ENCODE peak calls at places on chromosomes 3 and 15, in nine cellular contexts. S, C, V, Q, Y, T, F, B and N are unnamed samples.

GRCh38 chr15:100985401-100985800 is 66.2 kb downstream of the LRRK1 start:
- DNase-seq in S (no peak), C (no peak), V (no peak), Q (no peak), Y (no peak), T (no peak), F (no peak), B (no peak), N (no peak)

GRCh38 chr3:177401375-177401774 is 204.1 kb upstream of the TBL1XR1 start:
- DNase-seq in S (no peak), C (no peak), V (no peak), Q (no peak), Y (no peak), T (no peak), F (no peak), B (no peak), N (no peak)

GRCh38 chr3:151206196-151206595 is 3.2 kb upstream of the GPR171 start:
- DNase-seq in S (no peak), C (no peak), V (no peak), Q (no peak), Y (no peak), T (no peak), F (no peak), B (no peak), N (no peak)

GRCh38 chr15:94168250-94168649 is 63.1 kb upstream of the MCTP2 start:
- DNase-seq in S (no peak), C (no peak), V (no peak), Q (no peak), Y (no peak), T (no peak), F (peak), B (no peak), N (no peak)

GRCh38 chr3:179956416-179956830 is 80.3 kb downstream of the PEX5L start:
- DNase-seq in S (no peak), C (no peak), V (peak), Q (no peak), Y (no peak), T (peak), F (peak), B (peak), N (no peak)

GRCh38 chr3:149330609-149331008 is 2.8 kb downstream of the TM4SF18 start:
- DNase-seq in S (no peak), C (no peak), V (peak), Q (no peak), Y (peak), T (no peak), F (no peak), B (no peak), N (no peak)

GRCh38 chr3:195540031-195540430 is 3.1 kb downstream of the PPP1R2 start:
- DNase-seq in S (no peak), C (no peak), V (no peak), Q (no peak), Y (no peak), T (no peak), F (no peak), B (no peak), N (no peak)

GRCh38 chr15:88431441-88431840 is 35.7 kb downstream of the MRPL46 start:
- DNase-seq in S (no peak), C (no peak), V (no peak), Q (no peak), Y (no peak), T (no peak), F (no peak), B (no peak), N (no peak)

GRCh38 chr15:77004189-77004588 is 9.3 kb downstream of the PSTPIP1 start:
- DNase-seq in S (no peak), C (no peak), V (no peak), Q (no peak), Y (no peak), T (no peak), F (no peak), B (no peak), N (no peak)

GRCh38 chr15:53591041-53591440 is 168.4 kb downstream of the WDR72 start:
- DNase-seq in S (no peak), C (no peak), V (no peak), Q (no peak), Y (no peak), T (no peak), F (no peak), B (no peak), N (no peak)

GRCh38 chr3:45353070-45353469 is 35.3 kb upstream of the LARS2 start:
- DNase-seq in S (no peak), C (no peak), V (no peak), Q (no peak), Y (no peak), T (no peak), F (no peak), B (no peak), N (no peak)

GRCh38 chr3:194488007-194488742 is 1.4 kb upstream of the ATP13A3 start:
- DNase-seq in S (no peak), C (no peak), V (peak), Q (peak), Y (peak), T (no peak), F (no peak), B (no peak), N (no peak)

GRCh38 chr3:106282931-106283330 is 414.1 kb upstream of the CBLB start:
- DNase-seq in S (no peak), C (no peak), V (peak), Q (no peak), Y (no peak), T (no peak), F (no peak), B (no peak), N (no peak)

GRCh38 chr3:37030573-37030972 is 37.3 kb downstream of the MLH1 start:
- DNase-seq in S (no peak), C (peak), V (no peak), Q (no peak), Y (no peak), T (no peak), F (no peak), B (no peak), N (no peak)

GRCh38 chr15:73341886-73342600 is 26.7 kb downstream of the HCN4 start:
- DNase-seq in S (peak), C (no peak), V (peak), Q (no peak), Y (no peak), T (no peak), F (no peak), B (no peak), N (no peak)

GRCh38 chr15:99566157-99566900 is 545 bp downstream of the MEF2A start:
- DNase-seq in S (peak), C (peak), V (peak), Q (peak), Y (peak), T (no peak), F (peak), B (no peak), N (peak)

GRCh38 chr3:101070260-101071121 is 77.3 kb upstream of the ABI3BP start:
- DNase-seq in S (peak), C (peak), V (peak), Q (peak), Y (no peak), T (peak), F (peak), B (no peak), N (peak)

GRCh38 chr15:81777546-81777945 is 268.3 kb downstream of the MEX3B start:
- DNase-seq in S (no peak), C (no peak), V (no peak), Q (no peak), Y (no peak), T (no peak), F (no peak), B (no peak), N (no peak)

GRCh38 chr15:55619783-55620182 is 31.6 kb upstream of the PYGO1 start:
- DNase-seq in S (no peak), C (no peak), V (no peak), Q (no peak), Y (no peak), T (no peak), F (no peak), B (no peak), N (no peak)

GRCh38 chr15:87604857-87605446 is 651.6 kb downstream of the NTRK3 start:
- DNase-seq in S (peak), C (no peak), V (no peak), Q (no peak), Y (peak), T (no peak), F (peak), B (no peak), N (peak)

GRCh38 chr3:106824856-106825255 is 552.4 kb upstream of the CCDC54 start:
- DNase-seq in S (peak), C (peak), V (peak), Q (no peak), Y (peak), T (no peak), F (no peak), B (no peak), N (peak)

GRCh38 chr15:33907326-33907725 is 61.0 kb upstream of the CHRM5 start:
- DNase-seq in S (no peak), C (peak), V (no peak), Q (no peak), Y (no peak), T (no peak), F (no peak), B (no peak), N (no peak)

GRCh38 chr3:175163686-175164085 is 304.6 kb downstream of the NAALADL2 start:
- DNase-seq in S (no peak), C (no peak), V (peak), Q (no peak), Y (no peak), T (no peak), F (no peak), B (no peak), N (no peak)

GRCh38 chr15:57752840-57753239 is 46.3 kb downstream of the POLR2M start:
- DNase-seq in S (no peak), C (no peak), V (no peak), Q (no peak), Y (no peak), T (no peak), F (no peak), B (no peak), N (no peak)

GRCh38 chr3:197501496-197501878 is 54.3 kb downstream of the BDH1 start:
- DNase-seq in S (peak), C (no peak), V (peak), Q (no peak), Y (no peak), T (peak), F (no peak), B (no peak), N (no peak)

GRCh38 chr15:40850576-40851112 is 6.8 kb downstream of the SPINT1 start:
- DNase-seq in S (no peak), C (no peak), V (no peak), Q (no peak), Y (no peak), T (no peak), F (no peak), B (no peak), N (peak)

GRCh38 chr3:123805504-123805903 is 78.6 kb downstream of the MYLK start:
- DNase-seq in S (no peak), C (no peak), V (no peak), Q (no peak), Y (no peak), T (no peak), F (no peak), B (no peak), N (no peak)

GRCh38 chr3:122063908-122064307 is 8.7 kb downstream of the CD86 start:
- DNase-seq in S (no peak), C (no peak), V (no peak), Q (no peak), Y (no peak), T (no peak), F (no peak), B (no peak), N (no peak)

GRCh38 chr3:132317229-132317948 is at the start of gene ACP3:
- DNase-seq in S (peak), C (peak), V (peak), Q (peak), Y (peak), T (peak), F (no peak), B (peak), N (peak)

GRCh38 chr15:25875551-25875950 is 12.4 kb upstream of the ATP10A start:
- DNase-seq in S (no peak), C (no peak), V (no peak), Q (no peak), Y (no peak), T (no peak), F (no peak), B (no peak), N (no peak)

GRCh38 chr3:44160818-44161217 is 80.9 kb upstream of the TOPAZ1 start:
- DNase-seq in S (no peak), C (no peak), V (no peak), Q (no peak), Y (no peak), T (no peak), F (no peak), B (no peak), N (no peak)

DNA sequence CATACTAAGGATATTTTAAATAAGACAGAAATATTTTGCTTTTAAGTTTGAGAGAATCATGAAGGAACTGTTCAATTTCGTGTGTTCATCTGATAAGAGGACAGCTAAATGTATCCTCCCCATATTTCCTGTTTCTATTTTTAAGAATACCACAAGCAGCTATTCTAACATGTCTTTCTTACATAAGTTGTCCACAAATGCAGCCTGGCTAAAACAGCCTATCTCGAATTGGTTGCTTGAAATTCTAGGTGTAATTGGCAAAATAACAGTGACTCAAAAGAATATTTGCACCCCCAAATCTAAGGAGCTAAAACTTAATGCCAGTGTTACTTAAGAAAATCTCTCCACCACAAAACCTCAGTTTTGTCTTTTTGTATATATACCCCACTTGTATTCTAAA is 35.0 kb downstream of the BTLA start:
- DNase-seq in S (no peak), C (peak), V (peak), Q (no peak), Y (no peak), T (peak), F (peak), B (no peak), N (no peak)
- H3K4me3 ChIP-seq in S (no peak), C (no peak), V (no peak), Q (no peak), Y (no peak), T (peak), F (peak), B (no peak), N (no peak)

GRCh38 chr3:158102219-158102612 is 4.0 kb downstream of the SHOX2 start:
- DNase-seq in S (no peak), C (no peak), V (no peak), Q (no peak), Y (no peak), T (no peak), F (no peak), B (no peak), N (no peak)

GRCh38 chr3:158102660-158103085 is 3.5 kb downstream of the SHOX2 start:
- DNase-seq in S (no peak), C (no peak), V (no peak), Q (no peak), Y (no peak), T (no peak), F (no peak), B (no peak), N (no peak)

GRCh38 chr3:158103956-158104338 is 2.3 kb downstream of the SHOX2 start:
- DNase-seq in S (no peak), C (no peak), V (no peak), Q (no peak), Y (no peak), T (no peak), F (no peak), B (no peak), N (no peak)

GRCh38 chr3:158104346-158105020 is 1.7 kb downstream of the SHOX2 start:
- DNase-seq in S (no peak), C (no peak), V (no peak), Q (no peak), Y (no peak), T (no peak), F (no peak), B (no peak), N (no peak)

GRCh38 chr3:158103131-158103955 is 2.9 kb downstream of the SHOX2 start:
- DNase-seq in S (no peak), C (no peak), V (no peak), Q (no peak), Y (no peak), T (no peak), F (no peak), B (no peak), N (peak)
- TF ChIP-seq EZH2 in S (no peak), C (peak), V (peak), Q (no peak), Y (peak), T (peak), F (no peak), B (no peak), N (no peak)

GRCh38 chr3:169687603-169688002 is 24.1 kb upstream of the MECOM start:
- DNase-seq in S (no peak), C (no peak), V (no peak), Q (no peak), Y (no peak), T (no peak), F (no peak), B (no peak), N (no peak)
- H3K4me3 ChIP-seq in S (no peak), C (no peak), V (no peak), Q (no peak), Y (no peak), T (no peak), F (no peak), B (no peak), N (no peak)

DNA sequence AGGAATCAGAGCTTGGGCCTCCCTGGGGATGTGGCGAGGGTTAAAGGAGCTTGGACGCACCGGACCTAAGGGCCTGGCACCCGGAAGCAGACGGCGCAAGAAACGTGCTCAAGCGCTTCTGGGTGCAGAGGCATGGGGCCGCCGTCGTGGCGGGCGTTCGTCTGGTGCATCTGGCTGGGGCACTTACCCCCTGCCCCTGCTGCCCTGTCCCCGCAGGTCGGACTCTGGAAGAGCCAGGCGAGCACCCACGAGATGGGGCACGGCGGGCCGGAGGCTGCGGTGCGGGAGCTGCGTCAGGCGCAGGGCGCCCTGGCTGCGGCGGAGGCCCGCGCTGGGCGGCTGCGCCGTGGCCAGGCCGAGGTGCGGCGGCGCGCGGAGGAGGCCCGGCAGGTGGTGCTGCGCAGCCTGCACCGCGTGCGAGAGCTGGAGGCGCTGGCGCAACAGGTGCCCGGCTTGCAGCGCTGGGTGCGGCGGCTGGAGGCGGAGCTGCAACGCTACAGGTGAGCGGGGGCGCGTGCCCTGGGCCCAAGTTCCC is 2.5 kb downstream of the EFCC1 start:
- DNase-seq in S (no peak), C (no peak), V (no peak), Q (peak), Y (peak), T (no peak), F (peak), B (no peak), N (peak)
- TF ChIP-seq EZH2 in S (no peak), C (peak), V (no peak), Q (no peak), Y (no peak), T (no peak), F (no peak), B (no peak), N (no peak)